ENCODE peak calls at places on chromosome 14, in four cellular contexts. D, B, H and O are unnamed samples.

GRCh38 chr14:74524076-74524812 is 30.7 kb downstream of the ISCA2 start:
- DNase-seq in D (no peak), B (no peak), H (no peak), O (peak; percentile 57)

GRCh38 chr14:64089920-64090319 is 204.3 kb downstream of the ESR2 start:
- DNase-seq in D (no peak), B (no peak), H (no peak), O (no peak)

GRCh38 chr14:105475269-105475915 is 771 bp downstream of the CRIP2 start:
- DNase-seq in D (no peak), B (no peak), H (no peak), O (no peak)

GRCh38 chr14:57754558-57754957 is 111.3 kb downstream of the SLC35F4 start:
- DNase-seq in D (no peak), B (no peak), H (no peak), O (no peak)

GRCh38 chr14:92507174-92507768 is 6.3 kb upstream of the RIN3 start:
- DNase-seq in D (peak; percentile 62), B (no peak), H (no peak), O (no peak)

GRCh38 chr14:63266106-63266505 is 52.6 kb downstream of the GPHB5 start:
- DNase-seq in D (no peak), B (no peak), H (no peak), O (no peak)

GRCh38 chr14:51652168-51653095 is 722 bp downstream of the FRMD6 start:
- DNase-seq in D (no peak), B (peak; percentile 27), H (no peak), O (no peak)

GRCh38 chr14:67998804-67999203 is 179.2 kb downstream of the RAD51B start:
- DNase-seq in D (no peak), B (no peak), H (no peak), O (no peak)

GRCh38 chr14:104444159-104445030 is 135.2 kb upstream of the C14orf180 start:
- DNase-seq in D (no peak), B (no peak), H (no peak), O (no peak)

GRCh38 chr14:101492716-101493115 is 68.6 kb upstream of the DIO3 start:
- DNase-seq in D (no peak), B (no peak), H (no peak), O (no peak)

GRCh38 chr14:83992857-83993256 is 1537.1 kb upstream of the FLRT2 start:
- DNase-seq in D (no peak), B (no peak), H (no peak), O (no peak)

GRCh38 chr14:26577711-26578110 is 20.1 kb downstream of the NOVA1 start:
- DNase-seq in D (no peak), B (no peak), H (no peak), O (no peak)

GRCh38 chr14:87869619-87870583 is 123.1 kb downstream of the GALC start:
- DNase-seq in D (no peak), B (no peak), H (no peak), O (peak; percentile 74)

GRCh38 chr14:65854215-65854614 is 441.7 kb downstream of the FUT8 start:
- DNase-seq in D (no peak), B (no peak), H (no peak), O (no peak)

GRCh38 chr14:99133563-99134332 is 138.2 kb downstream of the BCL11B start:
- DNase-seq in D (no peak), B (no peak), H (no peak), O (no peak)

GRCh38 chr14:105912641-105913180 is 386.3 kb downstream of the TMEM121 start:
- DNase-seq in D (no peak), B (no peak), H (no peak), O (no peak)

GRCh38 chr14:36771256-36771655 is 109.6 kb downstream of the PAX9 start:
- DNase-seq in D (no peak), B (no peak), H (no peak), O (no peak)

GRCh38 chr14:74675219-74675618 is 37.7 kb downstream of the AREL1 start:
- DNase-seq in D (no peak), B (no peak), H (no peak), O (no peak)

GRCh38 chr14:100871234-100872186 is 32.0 kb downstream of the RTL1 start:
- DNase-seq in D (no peak), B (no peak), H (no peak), O (peak; percentile 65)

GRCh38 chr14:35083530-35084150 is 37.6 kb downstream of the FAM177A1 start:
- DNase-seq in D (no peak), B (no peak), H (no peak), O (no peak)

GRCh38 chr14:29353473-29353872 is 574.2 kb downstream of the PRKD1 start:
- DNase-seq in D (no peak), B (no peak), H (no peak), O (no peak)

GRCh38 chr14:100468557-100468956 is 118.7 kb downstream of the BEGAIN start:
- DNase-seq in D (no peak), B (no peak), H (no peak), O (no peak)

GRCh38 chr14:104803916-104804371 is 3.0 kb downstream of the ZBTB42 start:
- DNase-seq in D (no peak), B (no peak), H (no peak), O (no peak)

GRCh38 chr14:96016761-96017160 is 22.4 kb upstream of the C14orf132 start:
- DNase-seq in D (no peak), B (no peak), H (no peak), O (no peak)

GRCh38 chr14:36756221-36756620 is 94.6 kb downstream of the PAX9 start:
- DNase-seq in D (no peak), B (no peak), H (no peak), O (no peak)

GRCh38 chr14:23041729-23042128 is 283 bp upstream of the PSMB11 start:
- DNase-seq in D (no peak), B (no peak), H (no peak), O (no peak)

GRCh38 chr14:31955941-31956579 is 121.0 kb upstream of the ARHGAP5 start:
- DNase-seq in D (no peak), B (no peak), H (no peak), O (no peak)

GRCh38 chr14:95488376-95489162 is 27.9 kb downstream of the SYNE3 start:
- DNase-seq in D (no peak), B (no peak), H (no peak), O (peak; percentile 67)

GRCh38 chr14:43540948-43541347 is 966.1 kb downstream of the FSCB start:
- DNase-seq in D (no peak), B (no peak), H (no peak), O (no peak)

GRCh38 chr14:81986005-81986404 is 452.4 kb upstream of the SEL1L start:
- DNase-seq in D (no peak), B (no peak), H (no peak), O (no peak)

GRCh38 chr14:95044463-95045254 is 112.7 kb downstream of the DICER1 start:
- DNase-seq in D (no peak), B (no peak), H (no peak), O (no peak)

GRCh38 chr14:63508033-63508432 is 35.1 kb downstream of the PPP2R5E start:
- DNase-seq in D (no peak), B (no peak), H (no peak), O (no peak)

GRCh38 chr14:99261916-99262787 is 9.8 kb downstream of the BCL11B start:
- DNase-seq in D (no peak), B (no peak), H (peak; percentile 63), O (no peak)

GRCh38 chr14:34981743-34982420 is 910 bp upstream of the SRP54 start:
- DNase-seq in D (no peak), B (peak; percentile 7), H (peak; percentile 30), O (no peak)